ENCODE peak calls at places on chromosomes 3 and 15, in seven cellular contexts. J is sigmoid colon; A is iPS DF 6.9; Q is thoracic aorta; G is CD4-positive, CD25-positive, alpha-beta regulatory T cell; W is cardiac muscle cell; Y is spleen. C is an unnamed sample. For H3K27me3 and H3K4me1, the result is how much of the 10 kb centered on the place peaks cover.

GRCh38 chr15:46416544-46416943 is 781.7 kb downstream of the SQOR start:
- DNase-seq in J (no peak), A (no peak), Q (no peak), G (no peak), W (no peak), Y (no peak), C (no peak)

GRCh38 chr3:170801597-170801996 is 68.4 kb downstream of the RPL22L1 start:
- DNase-seq in J (no peak), A (no peak), Q (no peak), G (no peak), W (no peak), Y (no peak), C (no peak)

GRCh38 chr3:108319428-108320053 is 23.2 kb downstream of the HHLA2 start:
- DNase-seq in J (no peak), A (no peak), Q (no peak), G (no peak), W (no peak), Y (no peak), C (no peak)

GRCh38 chr3:104005815-104006214 is 1360.9 kb upstream of the ALCAM start:
- DNase-seq in J (no peak), A (no peak), Q (no peak), G (no peak), W (no peak), Y (no peak), C (no peak)

GRCh38 chr3:50673937-50674336 is 790 bp upstream of the DOCK3 start:
- DNase-seq in J (no peak), A (no peak), Q (no peak), G (no peak), W (no peak), Y (no peak), C (no peak)

GRCh38 chr15:64749167-64749566 is 26.2 kb downstream of the RBPMS2 start:
- DNase-seq in J (peak), A (no peak), Q (no peak), G (no peak), W (no peak), Y (no peak), C (no peak)

GRCh38 chr15:74808073-74808839 is 4.4 kb upstream of the LMAN1L start:
- DNase-seq in J (no peak), A (no peak), Q (no peak), G (no peak), W (no peak), Y (no peak), C (no peak)

GRCh38 chr3:193593666-193594025 is 638 bp downstream of the OPA1 start:
- DNase-seq in J (no peak), A (no peak), Q (no peak), G (peak), W (peak), Y (no peak), C (no peak)

GRCh38 chr3:66572938-66573710 is 72.3 kb upstream of the LRIG1 start:
- DNase-seq in J (no peak), A (peak), Q (no peak), G (no peak), W (peak), Y (no peak), C (no peak)

GRCh38 chr3:37554364-37554763 is 307.3 kb upstream of the CTDSPL start:
- DNase-seq in J (no peak), A (peak), Q (no peak), G (no peak), W (no peak), Y (no peak), C (no peak)

GRCh38 chr3:27165348-27165747 is 203.8 kb downstream of the NEK10 start:
- DNase-seq in J (no peak), A (no peak), Q (no peak), G (no peak), W (no peak), Y (no peak), C (no peak)

GRCh38 chr15:72375501-72375845 is 341 bp downstream of the HEXA start:
- DNase-seq in J (no peak), A (no peak), Q (no peak), G (no peak), W (no peak), Y (no peak), C (no peak)

GRCh38 chr15:69414702-69415161 is 583 bp downstream of the KIF23 start:
- DNase-seq in J (no peak), A (no peak), Q (no peak), G (no peak), W (peak), Y (no peak), C (no peak)

GRCh38 chr15:85837881-85838280 is 43.2 kb upstream of the KLHL25 start:
- DNase-seq in J (no peak), A (no peak), Q (no peak), G (no peak), W (no peak), Y (no peak), C (peak)

GRCh38 chr15:92059036-92059970 is 205.8 kb downstream of the SLCO3A1 start:
- DNase-seq in J (no peak), A (no peak), Q (no peak), G (no peak), W (no peak), Y (no peak), C (no peak)

GRCh38 chr3:44942202-44942921 is 33.6 kb downstream of the ZDHHC3 start:
- DNase-seq in J (no peak), A (no peak), Q (no peak), G (no peak), W (no peak), Y (no peak), C (no peak)

GRCh38 chr15:43277901-43278300 is 11.2 kb upstream of the TGM5 start:
- DNase-seq in J (no peak), A (no peak), Q (no peak), G (no peak), W (no peak), Y (no peak), C (no peak)

GRCh38 chr15:43275736-43276562 is 9.2 kb upstream of the TGM5 start:
- DNase-seq in J (no peak), A (no peak), Q (no peak), G (no peak), W (no peak), Y (no peak), C (no peak)

GRCh38 chr15:43278869-43279268 is 12.1 kb upstream of the TGM5 start:
- DNase-seq in J (no peak), A (no peak), Q (no peak), G (no peak), W (no peak), Y (no peak), C (no peak)

GRCh38 chr15:43276563-43277200 is 10.0 kb upstream of the TGM5 start:
- DNase-seq in J (no peak), A (no peak), Q (no peak), G (no peak), W (no peak), Y (no peak), C (no peak)

GRCh38 chr15:43277231-43277823 is 10.6 kb upstream of the TGM5 start:
- DNase-seq in J (no peak), A (no peak), Q (no peak), G (no peak), W (no peak), Y (no peak), C (no peak)
- H3K27me3 ChIP-seq in J (under half), A (under half), Q (under half), G (under half), W (under half), Y (under half), C (under half)

GRCh38 chr3:172595648-172596393 is 72.6 kb upstream of the TNFSF10 start:
- DNase-seq in J (no peak), A (no peak), Q (no peak), G (peak), W (peak), Y (no peak), C (no peak)
- H3K4me3 ChIP-seq in J (peak), A (no peak), Q (peak), G (peak), W (no peak), Y (no peak), C (peak)

GRCh38 chr15:78046796-78047341 is 30.6 kb downstream of the TBC1D2B start:
- DNase-seq in J (no peak), A (no peak), Q (no peak), G (no peak), W (no peak), Y (no peak), C (no peak)
- H3K4me1 ChIP-seq in J (half or more), A (under half), Q (under half), G (half or more), W (under half), Y (half or more), C (half or more)

GRCh38 chr15:79113831-79114230 is 23.3 kb upstream of the RASGRF1 start:
- DNase-seq in J (no peak), A (no peak), Q (no peak), G (no peak), W (no peak), Y (no peak), C (no peak)

GRCh38 chr15:79117442-79118204 is 27.0 kb upstream of the RASGRF1 start:
- DNase-seq in J (no peak), A (no peak), Q (no peak), G (no peak), W (no peak), Y (no peak), C (no peak)

GRCh38 chr15:79115461-79115860 is 24.9 kb upstream of the RASGRF1 start:
- DNase-seq in J (no peak), A (no peak), Q (no peak), G (no peak), W (no peak), Y (no peak), C (no peak)

GRCh38 chr15:79115971-79116370 is 25.4 kb upstream of the RASGRF1 start:
- DNase-seq in J (no peak), A (no peak), Q (no peak), G (no peak), W (no peak), Y (no peak), C (no peak)

DNA sequence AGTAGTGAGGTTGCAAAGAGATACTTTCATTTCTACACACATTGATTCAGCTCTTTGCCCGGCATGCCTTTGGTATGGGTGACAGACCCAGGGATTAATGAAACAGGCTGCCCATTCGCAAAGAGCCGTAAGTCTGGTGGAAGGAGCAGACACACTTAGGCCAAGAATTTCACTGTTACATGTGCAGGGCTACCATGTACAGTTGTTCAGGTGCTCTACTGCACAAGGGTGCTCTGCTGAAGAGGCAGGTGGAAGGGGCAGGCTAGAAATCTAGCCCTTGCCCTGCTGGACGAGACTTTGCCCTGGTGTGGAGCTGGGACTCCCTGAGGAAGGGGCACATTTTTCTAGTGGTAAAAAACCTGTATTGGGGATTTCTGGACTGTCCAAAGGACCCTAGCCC is 26.2 kb upstream of the RASGRF1 start:
- DNase-seq in J (no peak), A (no peak), Q (no peak), G (no peak), W (no peak), Y (no peak), C (no peak)
- H3K27me3 ChIP-seq in J (under half), A (under half), Q (under half), G (under half), W (under half), Y (under half), C (under half)

GRCh38 chr3:72044231-72044935 is 259.4 kb upstream of the PROK2 start:
- DNase-seq in J (no peak), A (no peak), Q (no peak), G (no peak), W (no peak), Y (no peak), C (no peak)
- H3K4me3 ChIP-seq in J (no peak), A (no peak), Q (no peak), G (no peak), W (no peak), Y (no peak), C (no peak)

DNA sequence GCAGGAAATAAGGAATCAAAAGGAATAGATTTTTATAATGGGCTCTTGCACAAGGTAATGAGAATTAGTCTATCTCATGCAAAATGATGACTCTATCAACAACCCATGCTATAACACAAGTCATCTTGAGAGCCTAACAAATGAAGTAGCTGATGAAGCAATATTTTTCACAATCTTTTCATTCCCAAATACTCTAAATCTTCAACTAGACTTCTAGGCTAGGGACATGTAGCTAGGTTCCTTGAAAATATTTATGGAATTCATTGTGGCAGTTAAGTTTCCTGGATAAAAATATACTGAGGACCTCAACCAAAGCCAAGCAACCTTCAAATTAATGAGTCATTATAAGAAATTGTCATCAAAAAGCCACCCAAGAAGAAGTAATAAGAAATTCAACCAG is 55.4 kb downstream of the DCBLD2 start:
- DNase-seq in J (no peak), A (no peak), Q (no peak), G (no peak), W (no peak), Y (no peak), C (no peak)
- H3K4me1 ChIP-seq in J (under half), A (under half), Q (under half), G (under half), W (under half), Y (under half), C (under half)

C was measured in suprapubic skin.